ENCODE peak calls at places on chromosome 5, in six cellular contexts. One of them, this sample, is unnamed. For H3K9me3, the result is how much of the 10 kb centered on the place peaks cover.

GRCh38 chr5:82760856-82761255 is 316.3 kb downstream of the TMEM167A start:
- DNase-seq in Karpas-422: no peak
- DNase-seq in OCI-LY7: no peak
- DNase-seq in PC-3: no peak
- DNase-seq in iPS DF 6.9: no peak
- DNase-seq in left lung: peak
- DNase-seq in this sample: no peak

GRCh38 chr5:135172718-135173117 is 138.7 kb upstream of the PITX1 start:
- DNase-seq in Karpas-422: no peak
- DNase-seq in OCI-LY7: no peak
- DNase-seq in PC-3: no peak
- DNase-seq in iPS DF 6.9: no peak
- DNase-seq in left lung: no peak
- DNase-seq in this sample: no peak

GRCh38 chr5:143230676-143230996 is 172.8 kb downstream of the NR3C1 start:
- DNase-seq in Karpas-422: no peak
- DNase-seq in OCI-LY7: peak
- DNase-seq in PC-3: no peak
- DNase-seq in iPS DF 6.9: no peak
- DNase-seq in left lung: no peak
- DNase-seq in this sample: no peak

GRCh38 chr5:138686668-138687067 is 66.6 kb upstream of the CTNNA1 start:
- DNase-seq in Karpas-422: no peak
- DNase-seq in OCI-LY7: no peak
- DNase-seq in PC-3: no peak
- DNase-seq in iPS DF 6.9: no peak
- DNase-seq in left lung: no peak
- DNase-seq in this sample: no peak

GRCh38 chr5:126921471-126922091 is 108.8 kb downstream of the MARCHF3 start:
- DNase-seq in Karpas-422: peak
- DNase-seq in OCI-LY7: no peak
- DNase-seq in PC-3: no peak
- DNase-seq in iPS DF 6.9: no peak
- DNase-seq in left lung: no peak
- DNase-seq in this sample: no peak

GRCh38 chr5:165309446-165309845 is 1804.0 kb downstream of the MAT2B start:
- DNase-seq in Karpas-422: no peak
- DNase-seq in OCI-LY7: no peak
- DNase-seq in PC-3: no peak
- DNase-seq in iPS DF 6.9: no peak
- DNase-seq in left lung: no peak
- DNase-seq in this sample: no peak

GRCh38 chr5:43674536-43674935 is 71.6 kb downstream of the NNT start:
- DNase-seq in Karpas-422: no peak
- DNase-seq in OCI-LY7: no peak
- DNase-seq in PC-3: no peak
- DNase-seq in iPS DF 6.9: no peak
- DNase-seq in left lung: no peak
- DNase-seq in this sample: no peak

GRCh38 chr5:73691301-73691700 is 65.3 kb downstream of the ARHGEF28 start:
- DNase-seq in Karpas-422: no peak
- DNase-seq in OCI-LY7: no peak
- DNase-seq in PC-3: no peak
- DNase-seq in iPS DF 6.9: no peak
- DNase-seq in left lung: no peak
- DNase-seq in this sample: no peak

GRCh38 chr5:34826347-34826746 is 12.6 kb upstream of the TTC23L start:
- DNase-seq in Karpas-422: no peak
- DNase-seq in OCI-LY7: no peak
- DNase-seq in PC-3: no peak
- DNase-seq in iPS DF 6.9: no peak
- DNase-seq in left lung: no peak
- DNase-seq in this sample: no peak

GRCh38 chr5:126446498-126447224 is 23.5 kb downstream of the GRAMD2B start:
- DNase-seq in Karpas-422: no peak
- DNase-seq in OCI-LY7: no peak
- DNase-seq in PC-3: peak
- DNase-seq in iPS DF 6.9: no peak
- DNase-seq in left lung: no peak
- DNase-seq in this sample: no peak

GRCh38 chr5:176619203-176619568 is 9.2 kb upstream of the GPRIN1 start:
- DNase-seq in Karpas-422: no peak
- DNase-seq in OCI-LY7: peak
- DNase-seq in PC-3: no peak
- DNase-seq in iPS DF 6.9: peak
- DNase-seq in left lung: peak
- DNase-seq in this sample: peak

GRCh38 chr5:33241826-33242225 is 198.9 kb upstream of the TARS1 start:
- DNase-seq in Karpas-422: no peak
- DNase-seq in OCI-LY7: peak
- DNase-seq in PC-3: no peak
- DNase-seq in iPS DF 6.9: no peak
- DNase-seq in left lung: no peak
- DNase-seq in this sample: no peak

GRCh38 chr5:93893050-93893449 is 151.7 kb upstream of the POU5F2 start:
- DNase-seq in Karpas-422: no peak
- DNase-seq in OCI-LY7: no peak
- DNase-seq in PC-3: no peak
- DNase-seq in iPS DF 6.9: no peak
- DNase-seq in left lung: peak
- DNase-seq in this sample: no peak

GRCh38 chr5:81506378-81506777 is 112.4 kb upstream of the ACOT12 start:
- DNase-seq in Karpas-422: no peak
- DNase-seq in OCI-LY7: no peak
- DNase-seq in PC-3: no peak
- DNase-seq in iPS DF 6.9: no peak
- DNase-seq in left lung: no peak
- DNase-seq in this sample: no peak

GRCh38 chr5:81506900-81507588 is 113.1 kb upstream of the ACOT12 start:
- DNase-seq in Karpas-422: peak
- DNase-seq in OCI-LY7: peak
- DNase-seq in PC-3: peak
- DNase-seq in iPS DF 6.9: peak
- DNase-seq in left lung: no peak
- DNase-seq in this sample: no peak

DNA sequence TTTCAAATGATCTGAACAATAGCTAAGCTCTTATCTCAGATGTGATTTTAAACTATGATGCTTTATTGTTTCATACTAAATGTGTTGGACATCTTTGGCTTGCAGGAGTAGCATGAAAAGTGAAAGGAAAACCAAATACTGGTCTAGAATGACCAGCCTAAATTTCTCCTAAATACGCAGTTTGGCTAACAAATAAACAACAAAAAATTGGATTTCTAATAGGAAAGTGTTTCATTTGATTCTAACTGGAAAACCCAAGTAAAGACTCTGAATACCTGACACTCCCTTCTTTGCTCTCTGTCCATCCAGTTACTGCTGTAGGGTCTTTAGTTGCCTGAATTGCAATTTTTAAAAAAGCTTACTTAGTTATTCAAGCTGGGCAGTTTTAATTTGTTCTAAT is 111.7 kb upstream of the ACOT12 start:
- DNase-seq in Karpas-422: no peak
- DNase-seq in OCI-LY7: no peak
- DNase-seq in PC-3: no peak
- DNase-seq in iPS DF 6.9: no peak
- DNase-seq in left lung: no peak
- DNase-seq in this sample: no peak
- H3K27ac ChIP-seq in Karpas-422: peak
- H3K27ac ChIP-seq in OCI-LY7: no peak
- H3K27ac ChIP-seq in PC-3: no peak
- H3K27ac ChIP-seq in iPS DF 6.9: no peak
- H3K27ac ChIP-seq in left lung: peak
- H3K27ac ChIP-seq in this sample: no peak

GRCh38 chr5:141393267-141393666 is 834 bp downstream of the PCDHGA8 start:
- DNase-seq in Karpas-422: no peak
- DNase-seq in OCI-LY7: no peak
- DNase-seq in PC-3: no peak
- DNase-seq in iPS DF 6.9: no peak
- DNase-seq in left lung: no peak
- DNase-seq in this sample: no peak
- H3K9me3 ChIP-seq in Karpas-422: under half
- H3K9me3 ChIP-seq in OCI-LY7: under half
- H3K9me3 ChIP-seq in PC-3: under half
- H3K9me3 ChIP-seq in iPS DF 6.9: under half
- H3K9me3 ChIP-seq in left lung: under half
- H3K9me3 ChIP-seq in this sample: under half

GRCh38 chr5:72408602-72409001 is 88.4 kb downstream of the PTCD2 start:
- DNase-seq in Karpas-422: no peak
- DNase-seq in OCI-LY7: no peak
- DNase-seq in PC-3: no peak
- DNase-seq in iPS DF 6.9: no peak
- DNase-seq in left lung: no peak
- DNase-seq in this sample: no peak

GRCh38 chr5:72407541-72407940 is 87.4 kb downstream of the PTCD2 start:
- DNase-seq in Karpas-422: no peak
- DNase-seq in OCI-LY7: no peak
- DNase-seq in PC-3: no peak
- DNase-seq in iPS DF 6.9: no peak
- DNase-seq in left lung: no peak
- DNase-seq in this sample: no peak

GRCh38 chr5:72408127-72408526 is 88.0 kb downstream of the PTCD2 start:
- DNase-seq in Karpas-422: no peak
- DNase-seq in OCI-LY7: no peak
- DNase-seq in PC-3: no peak
- DNase-seq in iPS DF 6.9: no peak
- DNase-seq in left lung: no peak
- DNase-seq in this sample: no peak

GRCh38 chr5:72412283-72413055 is 92.3 kb downstream of the PTCD2 start:
- DNase-seq in Karpas-422: no peak
- DNase-seq in OCI-LY7: no peak
- DNase-seq in PC-3: peak
- DNase-seq in iPS DF 6.9: no peak
- DNase-seq in left lung: no peak
- DNase-seq in this sample: no peak

DNA sequence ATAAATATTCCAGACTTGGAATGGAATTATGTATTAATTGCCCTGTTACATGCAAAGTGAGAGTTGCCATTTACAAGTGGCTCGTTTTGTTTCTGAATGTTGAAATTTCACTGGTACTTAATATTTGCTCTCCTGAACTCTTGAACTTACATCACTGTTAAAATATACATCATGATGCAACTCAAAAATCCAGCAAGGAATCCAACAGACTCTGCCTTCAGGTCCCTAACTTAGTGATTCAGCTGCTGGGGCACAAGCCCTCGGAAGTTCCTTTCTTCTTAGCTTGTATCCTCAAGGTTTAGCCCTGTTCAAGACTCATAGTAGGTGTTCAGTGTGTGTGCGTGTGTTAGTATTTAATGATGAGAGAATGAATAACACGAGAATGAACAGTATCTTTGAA is 90.7 kb downstream of the PTCD2 start:
- DNase-seq in Karpas-422: no peak
- DNase-seq in OCI-LY7: no peak
- DNase-seq in PC-3: no peak
- DNase-seq in iPS DF 6.9: no peak
- DNase-seq in left lung: no peak
- DNase-seq in this sample: no peak
- H3K27ac ChIP-seq in Karpas-422: no peak
- H3K27ac ChIP-seq in OCI-LY7: no peak
- H3K27ac ChIP-seq in PC-3: no peak
- H3K27ac ChIP-seq in iPS DF 6.9: no peak
- H3K27ac ChIP-seq in left lung: no peak
- H3K27ac ChIP-seq in this sample: no peak

GRCh38 chr5:95895223-95895622 is 66.4 kb downstream of the ELL2 start:
- DNase-seq in Karpas-422: no peak
- DNase-seq in OCI-LY7: no peak
- DNase-seq in PC-3: no peak
- DNase-seq in iPS DF 6.9: no peak
- DNase-seq in left lung: no peak
- DNase-seq in this sample: no peak
- H3K9me3 ChIP-seq in Karpas-422: under half
- H3K9me3 ChIP-seq in OCI-LY7: under half
- H3K9me3 ChIP-seq in PC-3: under half
- H3K9me3 ChIP-seq in iPS DF 6.9: under half
- H3K9me3 ChIP-seq in left lung: under half
- H3K9me3 ChIP-seq in this sample: under half

This sample was measured in CD4-positive, alpha-beta T cell.